ENCODE peak calls at places on chromosomes 11 and 22, in ten cellular contexts. U is fibroblast of the aortic adventitia; Z is A549; N is stimulated activated CD4-positive, alpha-beta T cell treated with anti-CD3 and anti-CD28 coated beads, Interleukin-12 subunit alpha, Interleukin-12 subunit beta, amount 100 ng/mL, for 24 hours; I is OCI-LY7; A is ascending aorta; Y is head of caudate nucleus; X is endothelial cell; G is caudate nucleus; C is colonic mucosa. B is an unnamed sample.

GRCh38 chr22:48748860-48749554 is 1078.7 kb downstream of the BRD1 start:
- DNase-seq in G (no peak), I (no peak), N (no peak), Z (no peak), C (no peak), U (no peak), A (peak; percentile 50), Y (no peak), X (no peak), B (no peak)

GRCh38 chr11:12880327-12880726 is 128.8 kb upstream of the RASSF10 start:
- DNase-seq in Z (no peak), N (no peak), I (no peak), U (no peak), X (no peak), C (no peak), A (peak; percentile 12), G (no peak), Y (peak; percentile 37), B (no peak)

GRCh38 chr11:65862941-65863888 is 3.0 kb downstream of the MUS81 start:
- DNase-seq in U (no peak), N (no peak), A (no peak), G (no peak), Y (no peak), Z (no peak), C (no peak), X (peak; percentile 1), I (no peak), B (no peak)

GRCh38 chr22:20089977-20090729 is 10.1 kb downstream of the DGCR8 start:
- DNase-seq in I (no peak), X (no peak), A (no peak), Y (no peak), Z (no peak), G (no peak), C (no peak), U (no peak), N (no peak), B (no peak)

GRCh38 chr11:57303990-57304579 is 20.7 kb downstream of the TNKS1BP1 start:
- DNase-seq in X (no peak), U (peak; percentile 62), A (no peak), G (no peak), I (no peak), Y (no peak), N (no peak), Z (no peak), C (no peak), B (no peak)

GRCh38 chr11:113474362-113475159 is 637 bp downstream of the DRD2 start:
- DNase-seq in X (peak; percentile 93), G (no peak), A (peak; percentile 72), C (peak; percentile 79), U (peak; percentile 77), N (peak; percentile 52), Y (peak; percentile 68), Z (peak; percentile 41), I (peak; percentile 14), B (no peak)

GRCh38 chr11:112316971-112317370 is 56.3 kb upstream of the PLET1 start:
- DNase-seq in Y (no peak), C (no peak), X (no peak), A (no peak), N (no peak), I (no peak), G (no peak), U (no peak), Z (no peak), B (no peak)

GRCh38 chr11:118895093-118896039 is 11.7 kb downstream of the CXCR5 start:
- DNase-seq in G (no peak), Z (no peak), N (no peak), C (no peak), U (no peak), A (no peak), Y (no peak), I (peak; percentile 90), X (no peak), B (no peak)

GRCh38 chr11:94519478-94520084 is 7.3 kb downstream of the C11orf97 start:
- DNase-seq in C (no peak), I (peak; percentile 56), U (peak; percentile 68), N (no peak), X (no peak), G (no peak), Y (no peak), Z (no peak), A (no peak), B (peak; percentile 22)

GRCh38 chr11:76836613-76837291 is 24.0 kb upstream of the ACER3 start:
- DNase-seq in I (no peak), Y (no peak), A (no peak), G (no peak), U (no peak), X (no peak), Z (no peak), C (peak; percentile 47), N (no peak), B (no peak)

GRCh38 chr22:40364431-40364830 is 6.0 kb upstream of the SGSM3 start:
- DNase-seq in C (no peak), I (no peak), X (no peak), Y (no peak), N (no peak), U (no peak), A (no peak), G (no peak), Z (no peak), B (no peak)

GRCh38 chr11:61129608-61130523 is 27.6 kb downstream of the CD5 start:
- DNase-seq in Z (peak; percentile 91), U (peak; percentile 80), A (peak; percentile 91), I (peak; percentile 89), X (peak; percentile 96), N (peak; percentile 91), Y (peak; percentile 89), C (peak; percentile 93), G (no peak), B (no peak)

GRCh38 chr11:131279685-131280084 is 90.7 kb upstream of the NTM start:
- DNase-seq in G (no peak), X (no peak), C (no peak), Z (no peak), A (no peak), I (no peak), Y (no peak), N (no peak), U (no peak), B (no peak)

GRCh38 chr11:124801014-124801413 is 808 bp upstream of the MSANTD2 start:
- DNase-seq in G (no peak), Z (no peak), X (no peak), A (no peak), C (no peak), N (no peak), U (peak; percentile 39), Y (no peak), I (no peak), B (no peak)

GRCh38 chr11:77053217-77054013 is 13.4 kb upstream of the CAPN5 start:
- DNase-seq in C (no peak), U (no peak), N (no peak), G (no peak), X (no peak), Y (no peak), I (no peak), A (no peak), Z (no peak), B (peak; percentile 31)

GRCh38 chr11:106076421-106076922 is 675 bp downstream of the KBTBD3 start:
- DNase-seq in A (no peak), I (peak; percentile 22), Y (no peak), U (no peak), N (no peak), G (no peak), X (no peak), C (peak; percentile 30), Z (no peak), B (no peak)

GRCh38 chr11:65623852-65624616 is 8.5 kb downstream of the PCNX3 start:
- DNase-seq in A (no peak), I (no peak), N (no peak), X (no peak), Y (no peak), U (no peak), Z (no peak), C (no peak), G (no peak), B (no peak)

GRCh38 chr11:118625976-118626375 is 18.6 kb downstream of the PHLDB1 start:
- DNase-seq in G (no peak), N (no peak), Y (no peak), U (no peak), X (no peak), I (no peak), C (no peak), A (no peak), Z (no peak), B (peak; percentile 45)

GRCh38 chr22:41619979-41620645 is 731 bp downstream of the DESI1 start:
- DNase-seq in G (no peak), Z (no peak), C (peak; percentile 60), U (no peak), X (peak; percentile 39), Y (peak; percentile 47), I (peak; percentile 67), N (peak; percentile 33), A (peak; percentile 66), B (no peak)

GRCh38 chr11:102254047-102254446 is 63.2 kb upstream of the BIRC3 start:
- DNase-seq in Y (no peak), C (no peak), N (no peak), Z (peak; percentile 36), G (no peak), A (no peak), U (no peak), I (peak; percentile 34), X (no peak), B (no peak)

GRCh38 chr22:41217553-41218157 is 12.5 kb downstream of the L3MBTL2 start:
- DNase-seq in N (no peak), Y (peak; percentile 63), X (peak; percentile 65), I (peak; percentile 48), U (peak; percentile 93), Z (no peak), G (no peak), A (peak; percentile 74), C (peak; percentile 44), B (no peak)